ENCODE peak calls at places on chromosomes 11 and 22, in eight cellular contexts. One of them, this sample, is unnamed.

GRCh38 chr22:25407226-25407858 is 157.1 kb upstream of the GRK3 start:
- DNase-seq in GM12878: no peak
- DNase-seq in endothelial cell of umbilical vein: no peak
- DNase-seq in spleen: no peak
- DNase-seq in stomach: no peak
- DNase-seq in GM12891: no peak
- DNase-seq in HepG2: no peak
- DNase-seq in GM23338: no peak
- DNase-seq in this sample: no peak

GRCh38 chr11:119511601-119512000 is 88.6 kb upstream of the THY1 start:
- DNase-seq in GM12891: no peak
- DNase-seq in spleen: no peak
- DNase-seq in endothelial cell of umbilical vein: no peak
- DNase-seq in stomach: no peak
- DNase-seq in HepG2: no peak
- DNase-seq in GM12878: no peak
- DNase-seq in GM23338: no peak
- DNase-seq in this sample: no peak

GRCh38 chr11:50188040-50188439 is 155.4 kb downstream of the OR4C45 start:
- DNase-seq in endothelial cell of umbilical vein: no peak
- DNase-seq in GM12891: no peak
- DNase-seq in GM23338: no peak
- DNase-seq in GM12878: no peak
- DNase-seq in stomach: no peak
- DNase-seq in HepG2: no peak
- DNase-seq in spleen: no peak
- DNase-seq in this sample: no peak

GRCh38 chr22:23020659-23021293 is 49.5 kb upstream of the GNAZ start:
- DNase-seq in stomach: no peak
- DNase-seq in GM12891: no peak
- DNase-seq in spleen: no peak
- DNase-seq in GM12878: no peak
- DNase-seq in endothelial cell of umbilical vein: no peak
- DNase-seq in HepG2: no peak
- DNase-seq in GM23338: no peak
- DNase-seq in this sample: no peak

GRCh38 chr11:128936546-128937275 is 6.0 kb downstream of the TP53AIP1 start:
- DNase-seq in stomach: no peak
- DNase-seq in HepG2: peak; percentile 58
- DNase-seq in GM12891: no peak
- DNase-seq in GM12878: no peak
- DNase-seq in endothelial cell of umbilical vein: no peak
- DNase-seq in GM23338: peak; percentile 94
- DNase-seq in spleen: peak; percentile 72
- DNase-seq in this sample: peak; percentile 47

GRCh38 chr11:12543596-12544415 is 130.4 kb upstream of the TEAD1 start:
- DNase-seq in HepG2: no peak
- DNase-seq in stomach: peak; percentile 55
- DNase-seq in spleen: no peak
- DNase-seq in GM23338: no peak
- DNase-seq in GM12878: no peak
- DNase-seq in endothelial cell of umbilical vein: no peak
- DNase-seq in GM12891: no peak
- DNase-seq in this sample: no peak

GRCh38 chr22:20211997-20212753 is 55.9 kb downstream of the RTN4R start:
- DNase-seq in stomach: peak; percentile 89
- DNase-seq in spleen: no peak
- DNase-seq in GM12878: no peak
- DNase-seq in endothelial cell of umbilical vein: no peak
- DNase-seq in HepG2: no peak
- DNase-seq in GM12891: no peak
- DNase-seq in GM23338: no peak
- DNase-seq in this sample: no peak

GRCh38 chr11:45187375-45187774 is 40.9 kb downstream of the PRDM11 start:
- DNase-seq in GM12878: no peak
- DNase-seq in GM12891: no peak
- DNase-seq in GM23338: no peak
- DNase-seq in endothelial cell of umbilical vein: no peak
- DNase-seq in stomach: no peak
- DNase-seq in HepG2: no peak
- DNase-seq in spleen: no peak
- DNase-seq in this sample: no peak

GRCh38 chr11:26017322-26017860 is 314.5 kb upstream of the ANO3 start:
- DNase-seq in stomach: no peak
- DNase-seq in GM12891: no peak
- DNase-seq in GM23338: no peak
- DNase-seq in GM12878: no peak
- DNase-seq in spleen: no peak
- DNase-seq in HepG2: no peak
- DNase-seq in endothelial cell of umbilical vein: no peak
- DNase-seq in this sample: no peak

DNA sequence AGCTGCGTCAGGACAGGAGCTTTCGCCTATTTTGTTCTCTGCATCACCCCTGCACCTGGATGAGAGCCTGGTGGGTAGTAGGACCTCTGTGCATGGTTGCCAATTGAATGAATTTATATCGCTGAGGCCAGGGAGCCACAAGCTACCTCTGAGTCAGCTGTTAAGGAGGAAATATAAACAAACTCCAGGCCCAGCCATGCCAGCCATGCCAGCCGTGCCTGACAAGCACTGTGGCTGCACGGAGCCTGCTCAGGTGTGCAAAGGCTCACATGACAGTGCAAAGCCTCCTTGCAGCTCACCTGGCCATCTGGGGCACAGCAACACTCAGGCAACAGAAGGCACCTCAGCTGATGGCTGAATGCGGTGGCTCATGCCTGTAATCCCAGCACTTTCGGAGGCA is 33.7 kb upstream of the LINC01488 start:
- DNase-seq in HepG2: no peak
- DNase-seq in endothelial cell of umbilical vein: peak; percentile 32
- DNase-seq in GM12891: no peak
- DNase-seq in spleen: peak; percentile 66
- DNase-seq in GM23338: no peak
- DNase-seq in stomach: peak; percentile 53
- DNase-seq in GM12878: no peak
- DNase-seq in this sample: no peak
- TF ChIP-seq POLR2AphosphoS5 in HepG2: no peak
- TF ChIP-seq POLR2AphosphoS5 in endothelial cell of umbilical vein: no peak
- TF ChIP-seq POLR2AphosphoS5 in GM12891: no peak
- TF ChIP-seq POLR2AphosphoS5 in spleen: no peak
- TF ChIP-seq POLR2AphosphoS5 in GM23338: no peak
- TF ChIP-seq POLR2AphosphoS5 in stomach: no peak
- TF ChIP-seq POLR2AphosphoS5 in GM12878: no peak
- TF ChIP-seq POLR2AphosphoS5 in this sample: no peak

GRCh38 chr22:31619611-31620300 is 42.3 kb downstream of the PISD start:
- DNase-seq in HepG2: no peak
- DNase-seq in endothelial cell of umbilical vein: no peak
- DNase-seq in spleen: no peak
- DNase-seq in stomach: no peak
- DNase-seq in GM23338: no peak
- DNase-seq in GM12878: no peak
- DNase-seq in GM12891: no peak
- DNase-seq in this sample: no peak
- TF ChIP-seq POLR2AphosphoS5 in HepG2: no peak
- TF ChIP-seq POLR2AphosphoS5 in endothelial cell of umbilical vein: no peak
- TF ChIP-seq POLR2AphosphoS5 in spleen: no peak
- TF ChIP-seq POLR2AphosphoS5 in stomach: no peak
- TF ChIP-seq POLR2AphosphoS5 in GM23338: no peak
- TF ChIP-seq POLR2AphosphoS5 in GM12878: peak; percentile 30
- TF ChIP-seq POLR2AphosphoS5 in GM12891: peak; percentile 59
- TF ChIP-seq POLR2AphosphoS5 in this sample: no peak

GRCh38 chr11:1262172-1263006 is 39.5 kb downstream of the MUC5B start:
- DNase-seq in HepG2: peak; percentile 82
- DNase-seq in stomach: peak; percentile 93
- DNase-seq in GM23338: peak; percentile 93
- DNase-seq in spleen: peak; percentile 95
- DNase-seq in endothelial cell of umbilical vein: peak; percentile 88
- DNase-seq in GM12878: peak; percentile 52
- DNase-seq in GM12891: peak; percentile 90
- DNase-seq in this sample: peak; percentile 89
- TF ChIP-seq POLR2AphosphoS5 in HepG2: peak; percentile 85
- TF ChIP-seq POLR2AphosphoS5 in stomach: peak; percentile 79
- TF ChIP-seq POLR2AphosphoS5 in GM23338: peak; percentile 73
- TF ChIP-seq POLR2AphosphoS5 in spleen: peak; percentile 83
- TF ChIP-seq POLR2AphosphoS5 in endothelial cell of umbilical vein: peak; percentile 71
- TF ChIP-seq POLR2AphosphoS5 in GM12878: peak; percentile 91
- TF ChIP-seq POLR2AphosphoS5 in GM12891: peak; percentile 75
- TF ChIP-seq POLR2AphosphoS5 in this sample: peak; percentile 45

DNA sequence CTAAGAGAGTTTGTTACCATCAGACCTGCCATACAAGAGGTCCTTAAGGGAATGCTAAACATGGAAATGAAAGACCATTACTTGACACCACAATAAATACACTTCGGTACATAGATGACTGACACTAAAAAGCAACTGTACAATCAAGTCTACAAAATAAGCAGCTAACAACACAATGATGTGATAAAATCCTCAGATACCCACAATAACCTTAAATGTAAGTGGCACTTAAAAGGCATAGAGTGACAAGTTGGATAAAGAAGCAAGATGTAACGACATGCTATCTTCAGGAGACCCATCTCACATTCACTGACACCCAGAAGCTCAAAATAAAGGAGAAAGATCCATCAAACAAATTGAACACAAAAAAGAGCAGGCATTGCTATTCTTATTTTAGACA is 107.6 kb downstream of the LRRC4C start:
- DNase-seq in stomach: no peak
- DNase-seq in HepG2: no peak
- DNase-seq in GM23338: no peak
- DNase-seq in spleen: no peak
- DNase-seq in endothelial cell of umbilical vein: no peak
- DNase-seq in GM12878: no peak
- DNase-seq in GM12891: no peak
- DNase-seq in this sample: no peak
- TF ChIP-seq POLR2AphosphoS5 in stomach: no peak
- TF ChIP-seq POLR2AphosphoS5 in HepG2: no peak
- TF ChIP-seq POLR2AphosphoS5 in GM23338: no peak
- TF ChIP-seq POLR2AphosphoS5 in spleen: no peak
- TF ChIP-seq POLR2AphosphoS5 in endothelial cell of umbilical vein: no peak
- TF ChIP-seq POLR2AphosphoS5 in GM12878: no peak
- TF ChIP-seq POLR2AphosphoS5 in GM12891: no peak
- TF ChIP-seq POLR2AphosphoS5 in this sample: no peak

GRCh38 chr11:7967826-7968225 is 2.6 kb upstream of the NLRP10 start:
- DNase-seq in spleen: no peak
- DNase-seq in GM12878: no peak
- DNase-seq in endothelial cell of umbilical vein: no peak
- DNase-seq in stomach: no peak
- DNase-seq in HepG2: no peak
- DNase-seq in GM12891: no peak
- DNase-seq in GM23338: no peak
- DNase-seq in this sample: no peak
- TF ChIP-seq POLR2AphosphoS5 in spleen: no peak
- TF ChIP-seq POLR2AphosphoS5 in GM12878: no peak
- TF ChIP-seq POLR2AphosphoS5 in endothelial cell of umbilical vein: no peak
- TF ChIP-seq POLR2AphosphoS5 in stomach: no peak
- TF ChIP-seq POLR2AphosphoS5 in HepG2: no peak
- TF ChIP-seq POLR2AphosphoS5 in GM12891: no peak
- TF ChIP-seq POLR2AphosphoS5 in GM23338: no peak
- TF ChIP-seq POLR2AphosphoS5 in this sample: no peak

DNA sequence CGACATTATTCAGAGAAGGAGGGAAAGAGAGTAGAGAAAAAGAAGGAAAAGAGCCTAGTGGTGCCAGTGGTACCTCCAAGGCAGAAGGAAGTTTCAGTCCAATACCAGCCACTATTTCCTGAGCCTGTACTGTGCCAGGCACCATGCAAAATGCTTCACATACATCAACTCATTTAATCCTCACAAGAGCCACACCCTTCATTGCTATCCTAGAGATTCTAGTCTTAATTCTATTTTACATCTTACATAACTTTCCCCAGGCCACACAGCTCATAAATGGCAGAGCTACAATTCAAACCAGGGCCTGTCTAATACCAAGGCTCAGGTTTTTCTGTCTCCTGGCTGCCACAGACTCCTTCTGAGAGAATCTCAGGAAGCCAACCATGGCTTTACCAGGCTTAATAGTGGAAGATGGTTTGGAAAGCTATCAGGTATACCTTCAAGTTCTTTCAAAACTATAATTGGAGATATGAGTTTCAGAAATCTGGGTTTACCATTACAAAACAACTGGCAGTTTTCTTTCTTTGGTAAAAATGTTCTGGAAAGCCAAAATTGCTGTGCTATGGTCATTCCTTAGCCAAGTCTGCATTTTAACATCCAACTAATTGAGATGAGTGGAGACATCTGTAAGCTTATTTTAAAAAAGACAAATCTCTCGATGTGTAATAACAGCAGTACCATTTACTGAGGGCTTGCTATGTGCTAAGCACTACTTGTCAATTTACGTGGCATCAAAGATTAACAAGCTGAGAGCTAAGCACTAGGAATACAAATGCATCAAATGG is 225.1 kb upstream of the PITPNB start:
- DNase-seq in GM12878: no peak
- DNase-seq in endothelial cell of umbilical vein: no peak
- DNase-seq in GM23338: no peak
- DNase-seq in HepG2: no peak
- DNase-seq in spleen: no peak
- DNase-seq in stomach: no peak
- DNase-seq in GM12891: no peak
- DNase-seq in this sample: no peak
- TF ChIP-seq POLR2AphosphoS5 in GM12878: no peak
- TF ChIP-seq POLR2AphosphoS5 in endothelial cell of umbilical vein: no peak
- TF ChIP-seq POLR2AphosphoS5 in GM23338: no peak
- TF ChIP-seq POLR2AphosphoS5 in HepG2: no peak
- TF ChIP-seq POLR2AphosphoS5 in spleen: no peak
- TF ChIP-seq POLR2AphosphoS5 in stomach: no peak
- TF ChIP-seq POLR2AphosphoS5 in GM12891: no peak
- TF ChIP-seq POLR2AphosphoS5 in this sample: no peak

DNA sequence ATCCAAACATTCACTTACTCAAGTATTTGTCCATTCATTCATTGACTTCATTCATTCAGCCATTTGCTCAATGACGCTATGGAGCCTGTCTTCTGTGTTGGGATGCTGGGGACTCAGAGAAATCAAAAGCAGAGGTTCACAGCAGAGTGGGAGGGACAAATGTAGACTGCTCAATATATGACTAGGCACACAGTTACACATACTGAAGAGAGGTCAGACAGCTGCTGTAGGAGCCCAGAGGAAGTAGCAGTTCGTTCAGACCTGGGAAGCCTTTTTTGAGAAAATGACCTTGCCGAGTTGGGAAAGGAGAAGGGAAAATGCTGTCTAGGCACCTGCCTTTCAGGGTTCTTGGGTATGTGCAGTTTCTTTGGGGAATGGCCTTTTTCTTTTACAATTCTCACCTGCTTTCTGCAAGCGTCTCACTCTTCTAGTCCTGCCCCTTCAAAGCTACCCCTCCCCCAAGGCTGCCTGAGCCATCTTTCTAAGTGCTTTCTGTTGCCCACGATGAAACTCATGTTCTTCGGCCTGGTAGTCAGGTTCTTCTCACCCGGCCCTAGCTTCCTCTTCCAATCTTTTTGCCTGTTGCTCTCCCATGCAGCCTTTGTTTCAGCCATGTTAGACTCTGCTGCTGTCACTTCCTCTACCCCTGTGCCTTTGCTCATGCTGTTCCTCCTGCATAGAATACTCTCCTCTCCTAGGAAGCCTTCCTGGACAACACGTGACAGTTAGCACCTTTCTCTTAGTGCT is 4.2 kb upstream of the UVRAG start:
- DNase-seq in endothelial cell of umbilical vein: no peak
- DNase-seq in GM12891: no peak
- DNase-seq in GM23338: no peak
- DNase-seq in spleen: no peak
- DNase-seq in HepG2: no peak
- DNase-seq in stomach: no peak
- DNase-seq in GM12878: peak; percentile 71
- DNase-seq in this sample: no peak
- TF ChIP-seq POLR2AphosphoS5 in endothelial cell of umbilical vein: no peak
- TF ChIP-seq POLR2AphosphoS5 in GM12891: peak; percentile 71
- TF ChIP-seq POLR2AphosphoS5 in GM23338: no peak
- TF ChIP-seq POLR2AphosphoS5 in spleen: no peak
- TF ChIP-seq POLR2AphosphoS5 in HepG2: no peak
- TF ChIP-seq POLR2AphosphoS5 in stomach: no peak
- TF ChIP-seq POLR2AphosphoS5 in GM12878: peak; percentile 90
- TF ChIP-seq POLR2AphosphoS5 in this sample: no peak